ENCODE peak calls at places on chromosome 4, in eight cellular contexts. C is brain microvascular endothelial cell, P is NCI-H2029, Y is GM19239, M is testis, S is G401, D is NCI-H1105, G is T-helper 1 cell. Z is an unnamed sample.

GRCh38 chr4:47122592-47123291 is 91.4 kb downstream of the GABRB1 start:
- DNase-seq in M (peak), S (peak), Y (peak), G (peak), C (peak), P (peak), D (peak), Z (peak)

GRCh38 chr4:27397886-27398285 is 537.2 kb downstream of the STIM2 start:
- DNase-seq in S (no peak), G (no peak), Y (no peak), M (no peak), P (no peak), D (no peak), C (no peak), Z (no peak)

GRCh38 chr4:38980903-38981676 is 51.1 kb downstream of the TMEM156 start:
- DNase-seq in P (no peak), G (peak), C (peak), S (no peak), M (no peak), Y (no peak), D (no peak), Z (no peak)

GRCh38 chr4:185870437-185870836 is 58.4 kb upstream of the SORBS2 start:
- DNase-seq in D (no peak), M (no peak), C (no peak), Y (no peak), S (no peak), P (no peak), G (no peak), Z (no peak)

GRCh38 chr4:8163436-8164193 is 5.0 kb upstream of the ABLIM2 start:
- DNase-seq in C (no peak), P (no peak), Y (no peak), G (no peak), D (no peak), M (no peak), S (no peak), Z (no peak)

GRCh38 chr4:89724716-89725115 is 112.2 kb downstream of the SNCA start:
- DNase-seq in P (no peak), C (peak), G (no peak), Y (no peak), M (no peak), D (no peak), S (no peak), Z (no peak)

GRCh38 chr4:114385195-114385985 is 213.2 kb upstream of the UGT8 start:
- DNase-seq in S (no peak), P (no peak), Y (no peak), M (no peak), D (no peak), C (no peak), G (no peak), Z (no peak)

GRCh38 chr4:10383417-10383816 is 73.8 kb downstream of the ZNF518B start:
- DNase-seq in S (no peak), Y (no peak), P (no peak), G (no peak), C (no peak), D (no peak), M (no peak), Z (no peak)

GRCh38 chr4:71186566-71187398 is 152.0 kb upstream of the SLC4A4 start:
- DNase-seq in C (no peak), M (peak), G (no peak), S (peak), P (peak), D (no peak), Y (peak), Z (peak)

GRCh38 chr4:82431026-82431745 is 796 bp downstream of the ENOPH1 start:
- DNase-seq in S (no peak), M (no peak), D (peak), C (peak), G (peak), P (peak), Y (no peak), Z (peak)

GRCh38 chr4:13577660-13578059 is 33.4 kb upstream of the NKX3-2 start:
- DNase-seq in S (no peak), P (no peak), G (no peak), Y (no peak), D (no peak), M (no peak), C (no peak), Z (no peak)

GRCh38 chr4:1596393-1596792 is 87.7 kb downstream of the FAM53A start:
- DNase-seq in C (no peak), M (no peak), D (no peak), P (no peak), G (no peak), Y (no peak), S (no peak), Z (no peak)

GRCh38 chr4:114019276-114019971 is 40.0 kb upstream of the ARSJ start:
- DNase-seq in M (no peak), G (no peak), Y (no peak), S (no peak), D (no peak), C (no peak), P (no peak), Z (no peak)

GRCh38 chr4:19987746-19988145 is 264.0 kb upstream of the SLIT2 start:
- DNase-seq in Y (no peak), P (no peak), C (peak), S (no peak), D (no peak), G (no peak), M (no peak), Z (no peak)

GRCh38 chr4:70505152-70505748 is 13.1 kb upstream of the AMTN start:
- DNase-seq in G (peak), S (peak), Y (peak), M (peak), P (peak), C (peak), D (peak), Z (peak)

GRCh38 chr4:123120473-123120872 is 198.1 kb upstream of the NUDT6 start:
- DNase-seq in S (no peak), G (no peak), M (no peak), P (no peak), Y (no peak), C (peak), D (no peak), Z (no peak)

GRCh38 chr4:101471201-101471600 is 123.9 kb upstream of the PPP3CA start:
- DNase-seq in M (no peak), D (no peak), P (no peak), G (no peak), S (no peak), C (no peak), Y (no peak), Z (no peak)

Z was measured in GM12892.